ENCODE peak calls at places on chromosomes 1 and 21, in four cellular contexts. One of them, this sample, is unnamed.

GRCh38 chr1:167198518-167199133 is 22.1 kb upstream of the POU2F1 start:
- DNase-seq in HepG2: no peak
- DNase-seq in K562: no peak
- DNase-seq in WTC11: no peak
- DNase-seq in this sample: no peak

GRCh38 chr1:226772456-226773139 is 33.5 kb upstream of the ITPKB start:
- DNase-seq in WTC11: no peak
- DNase-seq in HepG2: no peak
- DNase-seq in K562: no peak
- DNase-seq in this sample: peak

GRCh38 chr1:165816157-165816556 is 11.3 kb upstream of the UCK2 start:
- DNase-seq in HepG2: no peak
- DNase-seq in WTC11: no peak
- DNase-seq in K562: no peak
- DNase-seq in this sample: no peak

GRCh38 chr21:39385299-39386145 is 36.6 kb upstream of the HMGN1 start:
- DNase-seq in HepG2: peak
- DNase-seq in K562: no peak
- DNase-seq in WTC11: no peak
- DNase-seq in this sample: no peak

GRCh38 chr1:39090757-39091156 is 64.6 kb downstream of the NDUFS5 start:
- DNase-seq in K562: no peak
- DNase-seq in WTC11: no peak
- DNase-seq in HepG2: no peak
- DNase-seq in this sample: no peak

GRCh38 chr21:32687946-32688345 is 39.9 kb downstream of the SYNJ1 start:
- DNase-seq in K562: no peak
- DNase-seq in HepG2: no peak
- DNase-seq in WTC11: no peak
- DNase-seq in this sample: no peak

GRCh38 chr1:222057162-222057561 is 315.3 kb upstream of the DUSP10 start:
- DNase-seq in K562: no peak
- DNase-seq in WTC11: no peak
- DNase-seq in HepG2: no peak
- DNase-seq in this sample: peak

GRCh38 chr1:222038971-222039370 is 297.1 kb upstream of the DUSP10 start:
- DNase-seq in K562: no peak
- DNase-seq in HepG2: no peak
- DNase-seq in WTC11: no peak
- DNase-seq in this sample: no peak

GRCh38 chr1:93965888-93966287 is 56.7 kb upstream of the GCLM start:
- DNase-seq in K562: no peak
- DNase-seq in HepG2: no peak
- DNase-seq in WTC11: no peak
- DNase-seq in this sample: no peak

GRCh38 chr1:211468595-211468994 is 23.4 kb downstream of the RD3 start:
- DNase-seq in K562: no peak
- DNase-seq in WTC11: no peak
- DNase-seq in HepG2: no peak
- DNase-seq in this sample: no peak

GRCh38 chr21:25891596-25891995 is 156.8 kb downstream of the GABPA start:
- DNase-seq in HepG2: no peak
- DNase-seq in K562: no peak
- DNase-seq in WTC11: no peak
- DNase-seq in this sample: no peak

GRCh38 chr21:31370893-31371652 is 27.0 kb upstream of the TIAM1 start:
- DNase-seq in K562: no peak
- DNase-seq in WTC11: no peak
- DNase-seq in HepG2: no peak
- DNase-seq in this sample: no peak
- TF ChIP-seq TCF7 in K562: no peak
- TF ChIP-seq TCF7 in WTC11: no peak
- TF ChIP-seq TCF7 in HepG2: no peak
- TF ChIP-seq TCF7 in this sample: no peak

GRCh38 chr1:200437088-200437487 is 27.3 kb upstream of the ZNF281 start:
- DNase-seq in HepG2: no peak
- DNase-seq in WTC11: no peak
- DNase-seq in K562: no peak
- DNase-seq in this sample: no peak

GRCh38 chr1:200435200-200435780 is 25.5 kb upstream of the ZNF281 start:
- DNase-seq in HepG2: no peak
- DNase-seq in K562: no peak
- DNase-seq in WTC11: no peak
- DNase-seq in this sample: no peak

GRCh38 chr1:200436436-200436835 is 26.6 kb upstream of the ZNF281 start:
- DNase-seq in HepG2: no peak
- DNase-seq in WTC11: no peak
- DNase-seq in K562: no peak
- DNase-seq in this sample: no peak

GRCh38 chr1:200438911-200439310 is 29.1 kb upstream of the ZNF281 start:
- DNase-seq in WTC11: no peak
- DNase-seq in K562: no peak
- DNase-seq in HepG2: no peak
- DNase-seq in this sample: no peak

DNA sequence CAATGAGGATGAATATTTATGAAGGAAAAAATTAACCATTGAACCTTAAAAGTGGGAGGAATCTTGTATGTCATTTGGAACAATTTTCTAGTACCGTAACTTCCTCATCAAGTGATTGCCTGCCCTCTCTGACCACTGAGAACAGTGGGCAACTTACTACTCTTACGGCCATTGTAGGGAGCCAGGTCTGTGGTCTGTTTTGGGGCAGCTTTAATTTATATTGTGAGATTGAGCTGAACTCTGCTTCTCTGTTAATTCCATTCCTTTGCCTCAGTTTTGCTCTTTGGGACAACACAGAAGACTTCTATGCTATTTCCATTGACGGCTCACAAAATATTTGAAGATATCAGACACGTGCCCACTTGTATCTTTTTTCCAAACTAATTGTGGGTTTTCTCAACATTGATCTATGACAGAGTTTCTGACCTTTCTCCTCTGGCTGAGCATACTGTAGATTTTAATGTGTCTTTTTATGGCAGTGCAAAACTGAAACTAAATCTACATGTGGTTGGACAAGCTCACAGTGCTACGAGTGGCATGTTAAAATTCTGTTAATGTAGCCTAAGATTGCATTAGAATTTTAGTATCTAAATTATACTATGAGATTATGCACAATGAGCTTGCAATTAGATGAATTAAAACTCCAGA is 27.8 kb upstream of the ZNF281 start:
- DNase-seq in K562: no peak
- DNase-seq in HepG2: no peak
- DNase-seq in WTC11: no peak
- DNase-seq in this sample: no peak
- TF ChIP-seq TCF7 in K562: no peak
- TF ChIP-seq TCF7 in HepG2: no peak
- TF ChIP-seq TCF7 in WTC11: no peak
- TF ChIP-seq TCF7 in this sample: no peak

GRCh38 chr1:19395678-19396192 is 83.6 kb downstream of the SLC66A1 start:
- DNase-seq in WTC11: no peak
- DNase-seq in HepG2: no peak
- DNase-seq in K562: no peak
- DNase-seq in this sample: no peak
- TF ChIP-seq TCF7 in WTC11: no peak
- TF ChIP-seq TCF7 in HepG2: no peak
- TF ChIP-seq TCF7 in K562: no peak
- TF ChIP-seq TCF7 in this sample: no peak

DNA sequence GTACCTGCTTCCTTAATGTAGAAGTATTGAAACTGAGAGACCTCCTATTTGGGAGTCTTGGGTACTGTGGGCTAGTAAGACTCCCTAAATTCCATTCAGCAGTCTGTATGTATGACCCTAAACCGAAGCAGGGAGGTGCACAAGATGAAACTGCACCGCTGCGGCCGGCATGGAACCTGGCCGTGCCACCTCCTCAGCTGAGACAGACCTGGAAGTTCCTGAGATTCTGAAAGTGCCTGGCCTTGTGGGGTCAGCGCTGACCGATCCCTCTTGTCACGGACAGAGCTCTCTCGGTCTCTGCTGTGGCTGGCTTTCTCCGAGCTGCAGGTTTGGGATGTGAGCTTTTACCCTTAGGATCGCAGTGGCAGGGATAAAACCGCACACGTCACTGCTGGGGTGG is 27.0 kb downstream of the PCNT start:
- DNase-seq in WTC11: no peak
- DNase-seq in K562: no peak
- DNase-seq in HepG2: no peak
- DNase-seq in this sample: no peak
- TF ChIP-seq TCF7 in WTC11: no peak
- TF ChIP-seq TCF7 in K562: no peak
- TF ChIP-seq TCF7 in HepG2: no peak
- TF ChIP-seq TCF7 in this sample: no peak

GRCh38 chr1:66563094-66563800 is 29.3 kb downstream of the SGIP1 start:
- DNase-seq in WTC11: no peak
- DNase-seq in HepG2: peak
- DNase-seq in K562: no peak
- DNase-seq in this sample: no peak
- TF ChIP-seq TCF7 in WTC11: no peak
- TF ChIP-seq TCF7 in HepG2: no peak
- TF ChIP-seq TCF7 in K562: no peak
- TF ChIP-seq TCF7 in this sample: no peak

GRCh38 chr1:175873290-175873689 is 129.9 kb upstream of the TNR start:
- DNase-seq in HepG2: no peak
- DNase-seq in K562: no peak
- DNase-seq in WTC11: no peak
- DNase-seq in this sample: peak

GRCh38 chr1:175870217-175870616 is 126.8 kb upstream of the TNR start:
- DNase-seq in K562: no peak
- DNase-seq in HepG2: no peak
- DNase-seq in WTC11: no peak
- DNase-seq in this sample: no peak

GRCh38 chr1:175874081-175874480 is 130.7 kb upstream of the TNR start:
- DNase-seq in HepG2: no peak
- DNase-seq in WTC11: no peak
- DNase-seq in K562: no peak
- DNase-seq in this sample: no peak

GRCh38 chr1:175871647-175872046 is 128.3 kb upstream of the TNR start:
- DNase-seq in WTC11: no peak
- DNase-seq in HepG2: no peak
- DNase-seq in K562: no peak
- DNase-seq in this sample: no peak

DNA sequence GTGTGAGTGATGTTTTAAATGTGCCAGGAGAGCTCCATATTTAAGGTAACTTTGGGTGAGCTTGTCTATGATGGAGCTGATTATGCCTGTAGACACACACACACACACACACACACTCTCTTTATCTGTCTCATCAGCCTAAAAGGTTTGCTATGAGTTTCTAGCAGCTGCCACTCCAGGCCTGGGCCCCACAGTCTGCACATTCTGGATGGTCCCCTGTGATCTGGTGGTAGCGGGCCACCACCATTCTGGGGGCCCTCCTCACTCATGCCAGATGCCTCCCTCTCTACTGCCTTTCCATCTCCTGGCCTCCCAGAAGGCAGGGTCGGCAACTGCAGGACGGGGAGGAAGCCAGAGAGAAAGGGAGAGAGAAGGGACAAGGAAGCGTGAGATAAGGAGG is 129.2 kb upstream of the TNR start:
- DNase-seq in WTC11: no peak
- DNase-seq in HepG2: no peak
- DNase-seq in K562: no peak
- DNase-seq in this sample: no peak
- TF ChIP-seq TCF7 in WTC11: no peak
- TF ChIP-seq TCF7 in HepG2: no peak
- TF ChIP-seq TCF7 in K562: no peak
- TF ChIP-seq TCF7 in this sample: no peak

GRCh38 chr1:29679828-29680558 is 443.7 kb downstream of the PTPRU start:
- DNase-seq in WTC11: no peak
- DNase-seq in K562: no peak
- DNase-seq in HepG2: no peak
- DNase-seq in this sample: no peak
- TF ChIP-seq TCF7 in WTC11: no peak
- TF ChIP-seq TCF7 in K562: no peak
- TF ChIP-seq TCF7 in HepG2: no peak
- TF ChIP-seq TCF7 in this sample: no peak

GRCh38 chr1:185292237-185292636 is 24.8 kb downstream of the IVNS1ABP start:
- DNase-seq in WTC11: no peak
- DNase-seq in K562: no peak
- DNase-seq in HepG2: no peak
- DNase-seq in this sample: no peak
- TF ChIP-seq TCF7 in WTC11: no peak
- TF ChIP-seq TCF7 in K562: no peak
- TF ChIP-seq TCF7 in HepG2: no peak
- TF ChIP-seq TCF7 in this sample: no peak

GRCh38 chr1:42490237-42490636 is 27.2 kb downstream of the CCDC30 start:
- DNase-seq in HepG2: no peak
- DNase-seq in K562: no peak
- DNase-seq in WTC11: no peak
- DNase-seq in this sample: no peak
- TF ChIP-seq TCF7 in HepG2: no peak
- TF ChIP-seq TCF7 in K562: no peak
- TF ChIP-seq TCF7 in WTC11: no peak
- TF ChIP-seq TCF7 in this sample: no peak